ENCODE peak calls at places on chromosomes 12 and 14, in four cellular contexts. E is SK-N-SH, T is astrocyte of the cerebellum, Z is progenitor cell of endocrine pancreas. J is an unnamed sample.

GRCh38 chr12:75766263-75767160 is 255.1 kb upstream of the KRR1 start:
- DNase-seq in E (no peak), T (no peak), Z (no peak), J (no peak)

GRCh38 chr12:129622566-129622965 is 281.3 kb downstream of the TMEM132D start:
- DNase-seq in E (no peak), T (no peak), Z (no peak), J (no peak)

GRCh38 chr14:99194736-99195135 is 77.3 kb downstream of the BCL11B start:
- DNase-seq in E (no peak), T (no peak), Z (no peak), J (no peak)

GRCh38 chr12:57869919-57870318 is 23.4 kb upstream of the CTDSP2 start:
- DNase-seq in E (no peak), T (no peak), Z (no peak), J (no peak)

GRCh38 chr12:15446798-15447197 is 124.5 kb downstream of the PTPRO start:
- DNase-seq in E (no peak), T (peak; percentile 12), Z (no peak), J (no peak)

GRCh38 chr12:78865297-78865955 is 852 bp downstream of the SYT1 start:
- DNase-seq in E (no peak), T (no peak), Z (no peak), J (no peak)

GRCh38 chr12:118840878-118841277 is 140.5 kb upstream of the SRRM4 start:
- DNase-seq in E (no peak), T (no peak), Z (no peak), J (no peak)

GRCh38 chr14:25050494-25051170 is 685 bp upstream of the STXBP6 start:
- DNase-seq in E (no peak), T (peak; percentile 49), Z (no peak), J (no peak)

GRCh38 chr12:55716582-55717396 is 943 bp downstream of the BLOC1S1 start:
- DNase-seq in E (no peak), T (no peak), Z (no peak), J (no peak)

GRCh38 chr12:14880890-14881453 is 4.7 kb downstream of the MGP start:
- DNase-seq in E (no peak), T (no peak), Z (no peak), J (no peak)

GRCh38 chr12:52650520-52651081 is 1.4 kb downstream of the KRT2 start:
- DNase-seq in E (no peak), T (no peak), Z (no peak), J (no peak)

GRCh38 chr12:123971449-123971769 is 1.2 kb downstream of the CCDC92 start:
- DNase-seq in E (no peak), T (no peak), Z (no peak), J (no peak)

GRCh38 chr14:77377502-77377844 is 294 bp downstream of the SAMD15 start:
- DNase-seq in E (no peak), T (no peak), Z (no peak), J (no peak)

GRCh38 chr14:51884086-51884927 is 23.9 kb downstream of the GNG2 start:
- DNase-seq in E (peak; percentile 37), T (no peak), Z (no peak), J (no peak)

GRCh38 chr14:105050551-105050897 is 14.7 kb downstream of the GPR132 start:
- DNase-seq in E (peak; percentile 67), T (no peak), Z (no peak), J (no peak)

DNA sequence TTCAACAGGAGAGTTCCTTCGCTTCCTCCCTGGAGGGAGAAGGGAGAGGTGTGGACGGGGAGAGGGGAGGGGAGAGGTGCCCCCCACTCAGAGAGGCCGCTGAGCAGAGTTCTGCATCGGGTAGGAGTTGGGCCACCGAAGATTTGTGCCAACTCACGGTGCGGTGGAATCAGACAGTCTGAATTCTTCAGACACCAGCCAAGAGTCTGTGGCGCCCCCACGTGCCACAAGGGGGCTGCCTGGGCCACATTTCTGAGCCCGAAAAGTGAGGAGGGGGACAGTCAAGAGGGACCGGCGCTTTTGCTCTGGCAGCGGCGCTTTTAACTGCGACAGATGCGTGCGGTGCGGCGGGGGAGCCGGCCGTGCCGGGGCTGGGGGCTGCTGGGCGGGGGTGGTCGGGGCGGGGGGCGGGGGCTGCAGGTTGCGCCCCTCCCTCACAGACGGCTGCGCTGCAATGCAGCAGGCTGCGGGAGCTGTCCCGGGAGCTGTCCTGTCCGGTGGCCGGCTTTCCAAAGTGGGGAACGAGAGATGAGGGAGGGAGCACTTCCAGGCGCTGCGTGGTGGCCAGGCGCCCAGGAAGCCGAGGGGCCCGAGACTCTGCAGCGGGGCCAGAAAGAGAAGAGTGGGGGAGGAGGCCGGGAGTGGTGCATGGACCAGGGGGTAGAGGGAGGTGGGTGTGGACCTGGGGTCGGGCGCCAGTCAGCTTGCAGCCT is 941 bp upstream of the RTL1 start:
- DNase-seq in E (peak; percentile 83), T (no peak), Z (peak; percentile 70), J (peak; percentile 83)
- TF ChIP-seq CTCF in E (peak; percentile 34), T (peak; percentile 40), Z (peak; percentile 79), J (peak; percentile 62)

DNA sequence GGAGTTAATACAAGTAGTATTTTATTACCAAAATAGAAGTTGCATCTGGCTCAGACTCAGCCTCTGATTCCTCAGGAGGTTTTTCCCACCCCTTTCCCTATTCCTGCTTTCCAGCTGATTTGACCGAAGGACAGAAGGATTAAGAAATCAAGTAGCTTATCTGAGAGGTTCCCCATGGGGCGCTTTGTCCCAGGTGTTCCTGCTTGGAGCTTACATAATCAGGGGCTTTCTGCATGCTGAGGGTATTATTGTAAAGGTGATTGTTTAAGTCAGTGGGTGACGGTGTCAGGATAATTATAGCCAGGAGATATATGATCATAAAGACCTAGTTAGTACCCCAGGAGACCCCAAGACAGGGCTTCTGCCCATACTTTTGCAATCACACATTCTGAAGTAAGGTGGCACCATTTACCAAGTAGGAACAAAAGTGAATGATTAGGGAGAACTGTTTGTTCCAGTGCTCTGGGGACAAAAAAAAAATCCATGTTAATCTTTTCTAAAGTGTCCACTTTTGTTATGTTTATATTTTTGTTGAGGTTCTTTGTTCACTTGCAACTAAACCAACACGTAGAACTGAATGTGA is 921.3 kb downstream of the NRXN3 start:
- DNase-seq in E (no peak), T (no peak), Z (no peak), J (no peak)
- TF ChIP-seq CTCF in E (peak; percentile 16), T (no peak), Z (peak; percentile 14), J (no peak)

GRCh38 chr12:47939009-47939601 is 24.3 kb upstream of the TMEM106C start:
- DNase-seq in E (no peak), T (no peak), Z (no peak), J (no peak)
- TF ChIP-seq CTCF in E (no peak), T (no peak), Z (no peak), J (no peak)

GRCh38 chr12:41907036-41907435 is 237.6 kb downstream of the GXYLT1 start:
- DNase-seq in E (no peak), T (no peak), Z (no peak), J (no peak)
- TF ChIP-seq CTCF in E (no peak), T (no peak), Z (no peak), J (no peak)

DNA sequence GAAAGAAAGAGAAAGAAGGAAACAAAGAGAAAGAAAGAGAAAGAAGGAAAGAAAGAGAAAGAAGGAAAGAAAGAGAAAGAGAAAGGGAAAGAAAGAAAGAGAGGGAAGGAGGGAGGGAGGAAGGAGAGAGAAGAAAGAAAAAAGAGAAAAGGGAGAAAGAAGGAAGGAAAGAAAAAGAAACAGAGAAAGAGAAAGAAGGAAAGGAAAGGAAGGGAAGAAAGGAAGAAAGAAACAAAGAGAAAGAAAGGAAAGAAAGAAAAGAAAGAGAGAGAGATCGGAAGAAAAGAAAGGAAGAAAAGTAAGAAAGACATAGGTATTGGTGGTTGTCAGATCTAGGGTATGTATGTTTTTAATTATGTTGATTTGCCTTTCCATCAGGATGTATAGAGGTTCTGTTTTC is 342.3 kb downstream of the FOXG1 start:
- DNase-seq in E (no peak), T (no peak), Z (no peak), J (no peak)
- TF ChIP-seq CTCF in E (no peak), T (no peak), Z (no peak), J (no peak)

GRCh38 chr14:106792543-106792942 is 1266.2 kb downstream of the TMEM121 start:
- DNase-seq in E (no peak), T (no peak), Z (no peak), J (no peak)
- TF ChIP-seq CTCF in E (no peak), T (no peak), Z (no peak), J (no peak)

GRCh38 chr12:50524621-50525020 is 19.8 kb downstream of the DIP2B start:
- DNase-seq in E (no peak), T (no peak), Z (no peak), J (no peak)

GRCh38 chr12:50520345-50520744 is 15.6 kb downstream of the DIP2B start:
- DNase-seq in E (no peak), T (no peak), Z (no peak), J (no peak)

GRCh38 chr12:50520808-50521207 is 16.0 kb downstream of the DIP2B start:
- DNase-seq in E (no peak), T (no peak), Z (no peak), J (no peak)

GRCh38 chr12:50525422-50525821 is 20.6 kb downstream of the DIP2B start:
- DNase-seq in E (no peak), T (no peak), Z (no peak), J (no peak)

DNA sequence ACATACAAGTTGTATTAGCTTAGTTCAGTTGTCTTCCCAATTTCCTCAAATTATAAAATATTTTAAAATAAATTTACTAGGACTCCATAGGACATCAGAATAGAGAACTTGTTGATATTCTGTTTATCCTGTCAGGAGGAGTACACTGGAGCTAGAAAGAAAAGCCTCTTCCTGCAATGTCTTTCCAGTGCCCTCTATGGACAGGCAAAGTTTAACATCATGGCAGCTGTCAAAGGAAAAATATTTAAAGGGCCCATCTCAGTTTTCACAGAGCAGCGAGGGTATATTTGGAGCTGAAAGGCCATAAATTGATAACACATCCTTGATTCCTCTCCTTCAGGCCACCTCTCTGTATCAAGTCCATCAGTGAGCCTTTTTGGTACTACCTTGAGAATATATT is 19.0 kb downstream of the DIP2B start:
- DNase-seq in E (no peak), T (no peak), Z (no peak), J (no peak)
- TF ChIP-seq CTCF in E (no peak), T (no peak), Z (no peak), J (no peak)

DNA sequence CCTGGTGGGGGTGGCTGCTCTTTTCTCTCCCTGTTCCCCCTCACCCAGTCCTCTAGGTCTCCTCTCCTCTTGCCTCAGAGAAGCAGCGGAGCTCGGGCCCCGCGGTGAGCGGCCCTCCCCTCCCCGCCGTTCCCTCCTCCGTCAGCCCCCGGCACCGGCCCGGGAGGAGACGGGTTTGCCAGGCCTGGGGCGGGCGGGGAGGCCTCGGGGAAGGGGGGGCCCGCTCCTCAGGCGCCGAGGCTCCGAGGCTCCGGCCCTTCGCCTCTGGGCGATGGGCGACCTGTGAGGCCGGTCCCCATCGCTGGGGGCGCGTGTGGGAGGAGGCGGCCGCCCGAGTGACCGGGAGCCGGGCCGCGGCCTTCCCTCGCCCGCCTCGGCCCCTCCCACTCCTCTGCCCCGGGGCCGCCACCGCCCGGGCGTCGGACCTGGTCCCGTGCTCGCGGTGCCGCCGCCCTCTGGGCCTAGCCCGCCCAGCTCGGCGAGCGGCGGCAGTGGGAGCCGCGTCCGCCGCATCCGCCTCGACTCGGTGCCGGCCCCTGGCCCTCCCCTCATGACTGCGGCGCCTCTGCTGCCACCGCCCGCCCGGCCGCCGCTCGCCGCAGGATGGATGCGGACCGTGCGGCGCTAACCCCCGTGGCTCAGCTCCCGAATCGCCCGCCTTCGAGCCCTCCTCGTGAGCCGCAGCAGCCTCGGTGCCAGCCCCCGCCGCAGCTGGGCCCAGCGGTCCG is 458 bp downstream of the WNK1 start:
- DNase-seq in E (peak; percentile 84), T (no peak), Z (peak; percentile 72), J (peak; percentile 86)
- TF ChIP-seq CTCF in E (peak; percentile 16), T (no peak), Z (peak; percentile 56), J (peak; percentile 21)